ENCODE peak calls at places on chromosome 11, in eight cellular contexts. Q is tibial nerve, N is HCT116, B is HepG2, R is IMR-90, S is adrenal gland, H is left ventricle myocardium inferior, X is sigmoid colon. J is an unnamed sample.

GRCh38 chr11:100878474-100878873 is 191.4 kb downstream of the ARHGAP42 start:
- DNase-seq in X (no peak), S (no peak), R (peak; percentile 41), N (no peak), B (no peak), Q (no peak), H (no peak), J (no peak)

GRCh38 chr11:45180158-45180887 is 33.9 kb downstream of the PRDM11 start:
- DNase-seq in B (no peak), R (no peak), N (peak; percentile 16), S (peak; percentile 65), X (peak; percentile 82), H (peak; percentile 58), Q (no peak), J (no peak)

GRCh38 chr11:70605846-70606245 is 207.5 kb downstream of the CTTN start:
- DNase-seq in R (no peak), B (no peak), N (no peak), H (no peak), X (no peak), S (no peak), Q (no peak), J (no peak)

GRCh38 chr11:121466063-121466794 is 13.5 kb upstream of the SORL1-AS1 start:
- DNase-seq in X (peak; percentile 97), S (peak; percentile 97), Q (peak; percentile 58), B (peak; percentile 76), N (peak; percentile 93), R (peak; percentile 95), H (peak; percentile 83), J (no peak)

GRCh38 chr11:113173023-113173594 is 141.3 kb upstream of the TTC12 start:
- DNase-seq in B (no peak), R (no peak), N (no peak), X (no peak), Q (no peak), S (no peak), H (no peak), J (no peak)

GRCh38 chr11:31303644-31304043 is 65.9 kb downstream of the DCDC1 start:
- DNase-seq in R (no peak), S (no peak), H (no peak), N (no peak), X (no peak), B (no peak), Q (no peak), J (no peak)

GRCh38 chr11:45801723-45802315 is 3.1 kb upstream of the SLC35C1 start:
- DNase-seq in H (no peak), R (no peak), Q (no peak), B (no peak), N (no peak), X (peak; percentile 34), S (no peak), J (no peak)

GRCh38 chr11:72520815-72521214 is 86.5 kb upstream of the CLPB start:
- DNase-seq in B (no peak), R (no peak), S (no peak), H (no peak), X (no peak), Q (no peak), N (no peak), J (no peak)

GRCh38 chr11:35852056-35852455 is 91.8 kb upstream of the LDLRAD3 start:
- DNase-seq in H (peak; percentile 33), Q (peak; percentile 12), N (no peak), B (no peak), S (peak; percentile 21), X (peak; percentile 69), R (no peak), J (no peak)

GRCh38 chr11:76577199-76577920 is 93.2 kb downstream of the LRRC32 start:
- DNase-seq in S (peak; percentile 44), Q (no peak), N (no peak), B (no peak), R (peak; percentile 77), X (peak; percentile 92), H (peak; percentile 84), J (no peak)

GRCh38 chr11:116330439-116331185 is 442.2 kb downstream of the BUD13 start:
- DNase-seq in S (no peak), H (peak; percentile 20), X (no peak), N (no peak), B (no peak), Q (no peak), R (no peak), J (no peak)

GRCh38 chr11:44229664-44230063 is 80.3 kb downstream of the ALX4 start:
- DNase-seq in S (no peak), Q (no peak), R (peak; percentile 59), X (no peak), H (no peak), N (no peak), B (no peak), J (no peak)

GRCh38 chr11:70637186-70637800 is 239.0 kb downstream of the CTTN start:
- DNase-seq in S (no peak), H (no peak), B (no peak), R (no peak), X (no peak), N (no peak), Q (no peak), J (no peak)

GRCh38 chr11:88520391-88520790 is 182.9 kb upstream of the CTSC start:
- DNase-seq in N (no peak), S (no peak), B (no peak), X (no peak), Q (no peak), R (peak; percentile 49), H (no peak), J (no peak)
- TF ChIP-seq CTCF in N (no peak), S (no peak), B (no peak), X (no peak), Q (no peak), R (no peak), H (no peak), J (no peak)

GRCh38 chr11:10117709-10118341 is 176.2 kb downstream of the SBF2 start:
- DNase-seq in R (peak; percentile 32), H (no peak), X (no peak), B (peak; percentile 7), N (no peak), S (no peak), Q (no peak), J (no peak)
- H3K27ac ChIP-seq in R (no peak overlapping the region), H (peak overlapping the region; percentile 77), X (peak overlapping the region; percentile 41), B (no peak overlapping the region), N (no peak overlapping the region), S (peak overlapping the region; percentile 49), Q (peak overlapping the region; percentile 53), J (no peak overlapping the region)

GRCh38 chr11:47592970-47593369 is 1.2 kb downstream of the C1QTNF4 start:
- DNase-seq in X (no peak), S (no peak), Q (no peak), R (no peak), H (no peak), N (no peak), B (no peak), J (no peak)

GRCh38 chr11:47592276-47592675 is 1.9 kb downstream of the C1QTNF4 start:
- DNase-seq in S (no peak), R (no peak), H (no peak), Q (no peak), B (no peak), N (no peak), X (no peak), J (no peak)

GRCh38 chr11:47593492-47593933 is 698 bp downstream of the C1QTNF4 start:
- DNase-seq in X (no peak), R (no peak), H (no peak), B (no peak), N (no peak), S (no peak), Q (no peak), J (no peak)

GRCh38 chr11:47590026-47590861 is 3.8 kb downstream of the FAM180B start:
- DNase-seq in Q (no peak), S (no peak), H (no peak), N (no peak), B (no peak), X (no peak), R (no peak), J (no peak)

GRCh38 chr11:47591764-47592163 is 2.4 kb downstream of the C1QTNF4 start:
- DNase-seq in Q (no peak), H (no peak), B (no peak), S (no peak), R (no peak), N (no peak), X (no peak), J (no peak)
- H3K4me1 ChIP-seq in Q (peaks cover 57% of the 10 kb centered on the region), H (peaks cover 37% of the 10 kb centered on the region), B (peaks cover 71% of the 10 kb centered on the region), S (peaks cover 9% of the 10 kb centered on the region), R (no peaks in the 10 kb centered on the region), N (no peaks in the 10 kb centered on the region), X (peaks cover 28% of the 10 kb centered on the region), J (peaks cover 7% of the 10 kb centered on the region)

DNA sequence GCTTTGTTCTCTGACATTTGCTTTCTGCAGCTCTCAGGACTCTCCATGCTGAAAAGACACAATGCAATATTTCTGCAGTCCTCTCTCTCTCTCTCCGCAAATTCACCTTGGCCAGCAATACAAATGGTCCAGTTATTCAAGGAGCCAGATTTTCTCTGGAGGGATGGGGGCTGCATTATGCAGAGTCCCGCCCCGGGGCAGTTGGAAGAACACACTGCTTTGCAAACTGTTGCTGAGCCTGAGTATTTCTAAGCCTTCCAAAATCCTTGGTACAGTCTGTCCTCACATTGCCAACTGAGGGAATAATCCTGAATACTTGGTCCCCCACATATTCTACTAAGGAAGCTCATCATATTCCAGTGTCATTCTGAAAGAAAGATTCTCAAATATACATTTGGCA is 94.3 kb upstream of the ZC3H12C start:
- DNase-seq in H (no peak), Q (no peak), N (no peak), B (no peak), R (no peak), S (no peak), X (no peak), J (no peak)
- TF ChIP-seq CTCF in H (no peak), Q (no peak), N (no peak), B (no peak), R (no peak), S (no peak), X (no peak), J (no peak)

J was measured in CD8-positive, alpha-beta T cell.